ENCODE peak calls at places on chromosomes 2 and 18, in four cellular contexts. One of them, this sample, is unnamed.

GRCh38 chr2:100909571-100909970 is 89.6 kb downstream of the NPAS2 start:
- DNase-seq in choroid plexus epithelial cell: no peak
- DNase-seq in IMR-90: no peak
- DNase-seq in uterus: no peak
- DNase-seq in this sample: no peak

GRCh38 chr2:219430633-219431615 is 3.7 kb upstream of the SPEG start:
- DNase-seq in choroid plexus epithelial cell: peak; percentile 31
- DNase-seq in IMR-90: peak; percentile 55
- DNase-seq in uterus: peak; percentile 58
- DNase-seq in this sample: peak; percentile 53

GRCh38 chr2:198905881-198906612 is 551.7 kb downstream of the SATB2 start:
- DNase-seq in choroid plexus epithelial cell: no peak
- DNase-seq in IMR-90: no peak
- DNase-seq in uterus: no peak
- DNase-seq in this sample: no peak

GRCh38 chr2:199223791-199224190 is 233.9 kb downstream of the SATB2 start:
- DNase-seq in choroid plexus epithelial cell: peak; percentile 5
- DNase-seq in IMR-90: peak; percentile 16
- DNase-seq in uterus: no peak
- DNase-seq in this sample: peak; percentile 83

GRCh38 chr18:12621737-12622306 is 36.1 kb downstream of the SPIRE1 start:
- DNase-seq in choroid plexus epithelial cell: peak; percentile 51
- DNase-seq in IMR-90: peak; percentile 96
- DNase-seq in uterus: no peak
- DNase-seq in this sample: peak; percentile 83

GRCh38 chr2:103292570-103293265 is 530.9 kb downstream of the TMEM182 start:
- DNase-seq in choroid plexus epithelial cell: no peak
- DNase-seq in IMR-90: no peak
- DNase-seq in uterus: no peak
- DNase-seq in this sample: no peak

GRCh38 chr2:170739048-170739447 is 23.9 kb downstream of the SP5 start:
- DNase-seq in choroid plexus epithelial cell: peak; percentile 90
- DNase-seq in IMR-90: peak; percentile 95
- DNase-seq in uterus: no peak
- DNase-seq in this sample: peak; percentile 93

GRCh38 chr2:240278661-240279060 is 138.2 kb upstream of the OTOS start:
- DNase-seq in choroid plexus epithelial cell: no peak
- DNase-seq in IMR-90: peak; percentile 69
- DNase-seq in uterus: no peak
- DNase-seq in this sample: peak; percentile 7

GRCh38 chr18:79234438-79234837 is 161.3 kb upstream of the NFATC1 start:
- DNase-seq in choroid plexus epithelial cell: no peak
- DNase-seq in IMR-90: no peak
- DNase-seq in uterus: no peak
- DNase-seq in this sample: no peak

GRCh38 chr2:60354713-60355112 is 198.7 kb downstream of the BCL11A start:
- DNase-seq in choroid plexus epithelial cell: no peak
- DNase-seq in IMR-90: no peak
- DNase-seq in uterus: no peak
- DNase-seq in this sample: peak; percentile 94

GRCh38 chr2:95277246-95277906 is 3.1 kb downstream of the PROM2 start:
- DNase-seq in choroid plexus epithelial cell: no peak
- DNase-seq in IMR-90: no peak
- DNase-seq in uterus: no peak
- DNase-seq in this sample: peak; percentile 38

GRCh38 chr2:182924311-182924710 is 57.9 kb upstream of the FRZB start:
- DNase-seq in choroid plexus epithelial cell: peak; percentile 61
- DNase-seq in IMR-90: peak; percentile 15
- DNase-seq in uterus: no peak
- DNase-seq in this sample: peak; percentile 60

GRCh38 chr18:23131693-23132319 is 3.5 kb upstream of the CABLES1 start:
- DNase-seq in choroid plexus epithelial cell: peak; percentile 92
- DNase-seq in IMR-90: peak; percentile 84
- DNase-seq in uterus: peak; percentile 86
- DNase-seq in this sample: peak; percentile 75

GRCh38 chr2:218516614-218517013 is 51.5 kb downstream of the USP37 start:
- DNase-seq in choroid plexus epithelial cell: peak; percentile 49
- DNase-seq in IMR-90: peak; percentile 5
- DNase-seq in uterus: no peak
- DNase-seq in this sample: peak; percentile 46

GRCh38 chr2:16198166-16198912 is 258.0 kb downstream of the MYCN start:
- DNase-seq in choroid plexus epithelial cell: no peak
- DNase-seq in IMR-90: no peak
- DNase-seq in uterus: no peak
- DNase-seq in this sample: no peak
- H3K4me3 ChIP-seq in choroid plexus epithelial cell: no peak overlapping the region
- H3K4me3 ChIP-seq in IMR-90: no peak overlapping the region
- H3K4me3 ChIP-seq in uterus: no peak overlapping the region
- H3K4me3 ChIP-seq in this sample: no peak overlapping the region

GRCh38 chr2:232522014-232522854 is 2.0 kb downstream of the PRSS56 start:
- DNase-seq in choroid plexus epithelial cell: peak; percentile 15
- DNase-seq in IMR-90: no peak
- DNase-seq in uterus: no peak
- DNase-seq in this sample: peak; percentile 38
- TF ChIP-seq CTCF in choroid plexus epithelial cell: peak; percentile 52
- TF ChIP-seq CTCF in IMR-90: peak; percentile 70
- TF ChIP-seq CTCF in uterus: peak; percentile 86
- TF ChIP-seq CTCF in this sample: peak; percentile 21

DNA sequence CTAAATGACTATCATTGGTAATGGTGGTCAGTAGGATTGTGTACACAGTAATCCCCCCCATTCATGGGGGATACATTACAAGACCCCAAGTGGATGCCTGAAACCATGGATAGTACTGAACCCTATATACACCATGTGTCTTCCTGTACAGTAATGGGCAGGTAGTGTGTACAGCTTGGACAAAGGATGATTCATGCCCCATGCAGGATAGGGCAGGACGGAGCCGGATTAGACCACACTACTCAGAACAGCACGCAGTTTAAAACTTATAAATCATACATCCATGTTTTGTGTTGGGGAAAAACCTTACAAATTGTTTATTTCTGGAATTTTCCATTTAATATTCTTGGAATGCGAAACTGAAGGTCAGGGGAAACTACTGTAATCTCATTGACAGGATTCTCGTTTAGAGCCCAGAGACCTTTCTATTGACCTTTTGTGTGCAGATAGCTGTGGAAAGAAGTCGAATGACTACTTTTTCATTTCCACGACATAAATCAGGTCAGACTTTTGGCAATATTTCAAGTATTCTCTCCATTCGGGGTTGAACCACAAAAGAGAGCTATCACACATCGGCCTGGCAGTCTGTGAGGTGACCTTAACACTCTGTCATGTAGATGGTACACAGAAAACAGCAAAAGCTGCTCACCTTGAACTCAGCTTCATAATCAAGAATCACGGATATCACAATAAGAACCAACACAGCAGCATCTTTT is 9.9 kb upstream of the YPEL5 start:
- DNase-seq in choroid plexus epithelial cell: no peak
- DNase-seq in IMR-90: no peak
- DNase-seq in uterus: no peak
- DNase-seq in this sample: peak; percentile 89
- H3K4me3 ChIP-seq in choroid plexus epithelial cell: no peak overlapping the region
- H3K4me3 ChIP-seq in IMR-90: no peak overlapping the region
- H3K4me3 ChIP-seq in uterus: no peak overlapping the region
- H3K4me3 ChIP-seq in this sample: no peak overlapping the region

DNA sequence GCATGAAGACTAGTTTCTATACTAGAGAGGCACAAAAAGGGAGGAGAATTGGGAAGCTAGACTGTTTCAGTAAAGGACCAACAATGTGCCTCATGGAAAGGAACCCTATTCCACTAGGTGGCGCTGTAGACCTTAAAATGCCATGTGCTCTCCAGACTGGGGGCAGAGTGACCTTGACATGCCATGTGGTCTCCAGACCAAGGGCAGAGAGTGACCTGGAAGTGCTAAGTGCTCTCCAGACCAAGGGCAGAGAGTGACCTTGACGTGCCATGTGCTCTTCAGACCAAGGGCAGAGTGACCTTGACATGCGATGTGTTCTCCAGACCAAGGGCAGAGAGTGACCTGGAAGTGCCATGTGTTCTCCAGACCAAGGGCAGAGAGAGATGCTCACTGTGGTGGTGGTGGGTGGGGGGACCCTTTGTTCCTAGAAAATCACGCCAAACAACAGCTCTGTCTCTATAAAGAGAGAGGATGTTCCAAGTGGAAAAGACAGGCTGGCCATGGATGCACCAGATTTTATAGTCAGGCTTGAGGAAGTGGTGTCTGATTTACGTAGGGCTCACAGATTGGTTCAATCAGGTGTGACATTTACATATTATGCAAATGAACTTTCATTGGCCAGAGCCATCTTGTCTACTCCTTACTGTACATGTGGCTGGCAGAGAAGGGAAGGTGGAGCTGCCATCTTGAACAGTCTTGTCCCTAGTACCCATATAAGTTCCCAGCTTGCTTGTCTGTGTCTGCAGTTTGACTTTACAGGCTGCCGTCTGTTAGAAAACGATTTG is 344.0 kb upstream of the DDX18 start:
- DNase-seq in choroid plexus epithelial cell: no peak
- DNase-seq in IMR-90: no peak
- DNase-seq in uterus: no peak
- DNase-seq in this sample: peak; percentile 13
- TF ChIP-seq CTCF in choroid plexus epithelial cell: peak; percentile 23
- TF ChIP-seq CTCF in IMR-90: peak; percentile 17
- TF ChIP-seq CTCF in uterus: no peak
- TF ChIP-seq CTCF in this sample: peak; percentile 30

GRCh38 chr18:44598514-44598913 is 82.2 kb upstream of the SETBP1 start:
- DNase-seq in choroid plexus epithelial cell: no peak
- DNase-seq in IMR-90: no peak
- DNase-seq in uterus: no peak
- DNase-seq in this sample: no peak

GRCh38 chr18:44601447-44601846 is 79.2 kb upstream of the SETBP1 start:
- DNase-seq in choroid plexus epithelial cell: peak; percentile 72
- DNase-seq in IMR-90: peak; percentile 41
- DNase-seq in uterus: no peak
- DNase-seq in this sample: peak; percentile 84

GRCh38 chr18:44602380-44602779 is 78.3 kb upstream of the SETBP1 start:
- DNase-seq in choroid plexus epithelial cell: peak; percentile 94
- DNase-seq in IMR-90: no peak
- DNase-seq in uterus: no peak
- DNase-seq in this sample: peak; percentile 46

GRCh38 chr18:44599409-44599808 is 81.3 kb upstream of the SETBP1 start:
- DNase-seq in choroid plexus epithelial cell: peak; percentile 72
- DNase-seq in IMR-90: peak; percentile 7
- DNase-seq in uterus: no peak
- DNase-seq in this sample: peak; percentile 22

DNA sequence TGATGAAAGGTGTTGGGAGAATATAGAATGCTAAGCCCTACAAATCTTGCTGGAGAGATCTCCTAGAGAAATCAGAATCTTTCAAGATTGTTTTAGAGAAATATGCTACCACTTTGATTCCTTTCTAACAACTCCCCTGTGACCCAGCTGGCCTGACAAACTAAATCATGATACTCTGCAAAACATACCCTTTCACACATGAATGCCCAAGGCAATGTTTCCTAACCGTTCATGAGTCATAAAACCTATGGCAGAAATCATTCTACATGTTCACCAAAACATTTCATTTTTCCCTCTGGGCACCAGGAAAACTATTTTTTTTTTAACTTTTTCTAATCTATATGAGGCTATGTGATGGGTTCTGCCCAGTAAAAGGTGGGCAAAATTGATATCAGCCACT is 77.8 kb upstream of the SETBP1 start:
- DNase-seq in choroid plexus epithelial cell: peak; percentile 14
- DNase-seq in IMR-90: no peak
- DNase-seq in uterus: no peak
- DNase-seq in this sample: peak; percentile 94
- H3K4me3 ChIP-seq in choroid plexus epithelial cell: no peak overlapping the region
- H3K4me3 ChIP-seq in IMR-90: no peak overlapping the region
- H3K4me3 ChIP-seq in uterus: no peak overlapping the region
- H3K4me3 ChIP-seq in this sample: no peak overlapping the region

GRCh38 chr18:61851940-61852451 is 40.8 kb downstream of the RNF152 start:
- DNase-seq in choroid plexus epithelial cell: peak; percentile 67
- DNase-seq in IMR-90: peak; percentile 69
- DNase-seq in uterus: no peak
- DNase-seq in this sample: no peak
- TF ChIP-seq CTCF in choroid plexus epithelial cell: peak; percentile 20
- TF ChIP-seq CTCF in IMR-90: peak; percentile 7
- TF ChIP-seq CTCF in uterus: no peak
- TF ChIP-seq CTCF in this sample: no peak

GRCh38 chr2:25639696-25640095 is 33.7 kb downstream of the DTNB start:
- DNase-seq in choroid plexus epithelial cell: no peak
- DNase-seq in IMR-90: no peak
- DNase-seq in uterus: no peak
- DNase-seq in this sample: no peak

GRCh38 chr2:25642298-25642697 is 31.1 kb downstream of the DTNB start:
- DNase-seq in choroid plexus epithelial cell: no peak
- DNase-seq in IMR-90: no peak
- DNase-seq in uterus: no peak
- DNase-seq in this sample: no peak

DNA sequence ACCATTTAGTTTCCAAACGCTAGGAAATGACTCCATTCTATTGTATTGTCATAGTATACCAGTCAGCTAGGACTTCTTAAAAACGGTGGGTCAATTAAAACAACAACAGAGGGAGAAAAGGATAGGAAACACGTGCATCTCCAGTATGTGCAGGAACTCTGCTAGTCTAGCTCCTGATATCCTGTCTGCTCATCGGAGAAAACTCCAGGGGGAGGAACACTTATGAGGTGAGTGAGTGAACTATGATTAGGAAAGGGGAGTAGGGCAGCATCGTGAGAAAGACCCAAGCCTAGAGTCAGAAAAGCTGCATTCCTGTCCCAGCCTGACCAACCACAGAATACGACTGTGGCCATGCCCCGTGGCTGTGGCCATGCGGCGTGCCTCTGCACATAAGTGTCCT is 34.2 kb downstream of the DTNB start:
- DNase-seq in choroid plexus epithelial cell: peak; percentile 15
- DNase-seq in IMR-90: peak; percentile 25
- DNase-seq in uterus: no peak
- DNase-seq in this sample: no peak
- H3K4me3 ChIP-seq in choroid plexus epithelial cell: no peak overlapping the region
- H3K4me3 ChIP-seq in IMR-90: no peak overlapping the region
- H3K4me3 ChIP-seq in uterus: no peak overlapping the region
- H3K4me3 ChIP-seq in this sample: no peak overlapping the region

This sample was measured in epithelial cell of esophagus.